ENCODE peak calls at places on chromosomes 13 and 19, in seven cellular contexts. L is upper lobe of right lung; O is Caco-2; N is neural crest cell; P is cardiac fibroblast; D is CD4-positive, alpha-beta T cell; Z is fibroblast of mammary gland. E is an unnamed sample.

GRCh38 chr19:17749912-17750317 is 1.4 kb upstream of the FCHO1 start:
- DNase-seq in Z (peak), N (no peak), L (no peak), O (no peak), P (peak), D (no peak), E (no peak)

GRCh38 chr19:4375620-4376228 is 24.6 kb downstream of the SH3GL1 start:
- DNase-seq in O (peak), P (peak), N (no peak), D (no peak), L (no peak), Z (peak), E (no peak)

GRCh38 chr13:90883592-90883991 is 463.9 kb upstream of the MIR17HG start:
- DNase-seq in P (no peak), D (no peak), N (no peak), L (no peak), Z (no peak), O (no peak), E (no peak)

GRCh38 chr19:57587529-57587928 is 3.6 kb downstream of the ZIK1 start:
- DNase-seq in L (no peak), N (no peak), Z (peak), D (no peak), P (peak), O (no peak), E (no peak)

GRCh38 chr19:29517946-29518345 is 7.8 kb upstream of the VSTM2B start:
- DNase-seq in L (no peak), O (no peak), N (no peak), D (no peak), Z (no peak), P (no peak), E (no peak)

GRCh38 chr19:39969266-39969665 is 1.7 kb upstream of the PSMC4 start:
- DNase-seq in P (peak), O (no peak), N (no peak), Z (peak), D (no peak), L (no peak), E (no peak)

GRCh38 chr19:641702-642101 is 2.0 kb downstream of the FGF22 start:
- DNase-seq in D (no peak), L (no peak), N (peak), Z (no peak), O (no peak), P (no peak), E (no peak)

GRCh38 chr19:53771133-53771532 is 53.0 kb downstream of the NLRP12 start:
- DNase-seq in N (no peak), P (no peak), L (no peak), O (peak), D (no peak), Z (no peak), E (no peak)

GRCh38 chr19:16139752-16140151 is 3.7 kb upstream of the HSH2D start:
- DNase-seq in P (no peak), O (no peak), Z (no peak), N (no peak), D (no peak), L (no peak), E (no peak)

GRCh38 chr13:99322297-99323103 is 15.3 kb upstream of the GPR183 start:
- DNase-seq in O (no peak), N (no peak), D (no peak), P (peak), L (no peak), Z (peak), E (no peak)

GRCh38 chr13:28609936-28610335 is 49.0 kb upstream of the POMP start:
- DNase-seq in D (no peak), N (no peak), P (peak), O (no peak), Z (peak), L (no peak), E (no peak)

GRCh38 chr19:16614941-16615340 is 13.1 kb downstream of the MED26 start:
- DNase-seq in L (no peak), O (no peak), D (no peak), N (no peak), P (no peak), Z (no peak), E (no peak)

GRCh38 chr19:4208385-4209094 is 20.8 kb upstream of the EBI3 start:
- DNase-seq in O (no peak), N (no peak), L (no peak), Z (peak), D (no peak), P (peak), E (no peak)

GRCh38 chr19:54662730-54663129 is at the start of gene LILRB4:
- DNase-seq in D (no peak), N (no peak), P (no peak), Z (no peak), O (no peak), L (peak), E (no peak)

GRCh38 chr19:403221-404036 is 5.5 kb downstream of the C2CD4C start:
- DNase-seq in L (peak), N (no peak), O (no peak), D (no peak), Z (no peak), P (no peak), E (no peak)

GRCh38 chr19:57572415-57572947 is 6.2 kb downstream of the ZNF416 start:
- DNase-seq in Z (no peak), P (no peak), O (no peak), L (no peak), N (no peak), D (no peak), E (no peak)

GRCh38 chr19:4606181-4606580 is 33.1 kb upstream of the TNFAIP8L1 start:
- DNase-seq in L (no peak), D (no peak), O (no peak), Z (no peak), P (no peak), N (no peak), E (no peak)

GRCh38 chr13:73141292-73141771 is 82.5 kb downstream of the KLF5 start:
- DNase-seq in L (no peak), N (no peak), P (peak), Z (no peak), O (no peak), D (no peak), E (no peak)

GRCh38 chr19:38551450-38551813 is 66.3 kb downstream of the MAP4K1 start:
- DNase-seq in P (no peak), O (no peak), N (no peak), D (no peak), Z (no peak), L (no peak), E (no peak)

GRCh38 chr13:20442798-20443381 is 82.8 kb downstream of the CRYL1 start:
- DNase-seq in O (no peak), P (no peak), Z (no peak), D (no peak), N (no peak), L (no peak), E (no peak)

GRCh38 chr13:94325660-94326059 is 153.8 kb downstream of the DCT start:
- DNase-seq in Z (peak), P (no peak), O (no peak), N (no peak), D (no peak), L (no peak), E (no peak)

GRCh38 chr13:51838235-51838846 is 6.6 kb downstream of the TMEM272 start:
- DNase-seq in P (peak), Z (peak), D (no peak), O (no peak), L (no peak), N (no peak), E (no peak)

GRCh38 chr19:11425719-11426457 is 6.8 kb upstream of the RGL3 start:
- DNase-seq in P (no peak), O (no peak), Z (no peak), D (no peak), L (no peak), N (no peak), E (no peak)

GRCh38 chr19:2484178-2484937 is 8.4 kb downstream of the GADD45B start:
- DNase-seq in Z (no peak), D (no peak), P (no peak), O (no peak), N (no peak), L (no peak), E (no peak)

GRCh38 chr19:55305983-55306562 is 19.1 kb downstream of the TMEM150B start:
- DNase-seq in Z (no peak), N (no peak), P (no peak), D (no peak), O (no peak), L (no peak), E (no peak)

GRCh38 chr19:34274827-34275625 is 20.7 kb downstream of the GARRE1 start:
- DNase-seq in L (no peak), D (no peak), O (no peak), N (no peak), P (peak), Z (peak), E (no peak)
- TF ChIP-seq CTCF in L (no peak), D (no peak), O (no peak), N (no peak), P (no peak), Z (no peak), E (no peak)

GRCh38 chr13:44329909-44330545 is 43.6 kb upstream of the SERP2 start:
- DNase-seq in O (no peak), Z (no peak), D (no peak), L (no peak), N (no peak), P (no peak), E (no peak)
- TF ChIP-seq CTCF in O (no peak), Z (no peak), D (no peak), L (no peak), N (no peak), P (no peak), E (no peak)

DNA sequence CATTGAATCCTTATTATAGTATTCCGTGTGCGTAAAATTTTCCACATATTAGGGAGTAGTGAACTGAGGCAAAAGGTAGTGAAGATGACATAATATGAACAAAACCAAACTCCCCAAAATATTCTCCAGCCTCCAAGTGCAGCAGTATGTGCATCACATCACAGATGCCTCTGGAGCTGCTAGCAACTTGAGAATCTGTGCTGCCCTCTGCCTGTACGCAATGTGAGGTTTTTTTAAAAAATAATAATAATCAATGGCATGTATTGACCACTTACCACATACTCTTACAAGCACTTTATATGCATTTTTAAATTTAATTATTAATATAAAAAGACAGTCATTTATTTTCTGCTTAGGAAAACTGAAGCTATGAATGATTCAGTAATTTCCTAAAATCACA is 583.0 kb upstream of the SPRY2 start:
- DNase-seq in L (no peak), N (no peak), Z (peak), D (no peak), O (no peak), P (peak), E (no peak)
- TF ChIP-seq CTCF in L (peak), N (peak), Z (peak), D (no peak), O (peak), P (no peak), E (no peak)

GRCh38 chr13:101323601-101324000 is 92.7 kb downstream of the NALCN start:
- DNase-seq in Z (no peak), P (no peak), D (no peak), L (no peak), N (no peak), O (no peak), E (no peak)
- TF ChIP-seq CTCF in Z (no peak), P (no peak), D (no peak), L (no peak), N (no peak), O (no peak), E (no peak)

GRCh38 chr13:76663941-76664340 is 222.3 kb downstream of the KCTD12 start:
- DNase-seq in L (no peak), Z (peak), N (no peak), D (no peak), O (no peak), P (peak), E (no peak)

GRCh38 chr13:76672422-76672821 is 213.8 kb downstream of the KCTD12 start:
- DNase-seq in O (no peak), L (no peak), P (peak), Z (peak), N (no peak), D (no peak), E (no peak)

GRCh38 chr13:76668141-76668540 is 218.1 kb downstream of the KCTD12 start:
- DNase-seq in L (no peak), N (no peak), P (no peak), D (no peak), O (no peak), Z (no peak), E (no peak)

GRCh38 chr13:76668716-76669115 is 217.5 kb downstream of the KCTD12 start:
- DNase-seq in N (no peak), Z (no peak), D (no peak), O (no peak), P (no peak), L (no peak), E (no peak)

DNA sequence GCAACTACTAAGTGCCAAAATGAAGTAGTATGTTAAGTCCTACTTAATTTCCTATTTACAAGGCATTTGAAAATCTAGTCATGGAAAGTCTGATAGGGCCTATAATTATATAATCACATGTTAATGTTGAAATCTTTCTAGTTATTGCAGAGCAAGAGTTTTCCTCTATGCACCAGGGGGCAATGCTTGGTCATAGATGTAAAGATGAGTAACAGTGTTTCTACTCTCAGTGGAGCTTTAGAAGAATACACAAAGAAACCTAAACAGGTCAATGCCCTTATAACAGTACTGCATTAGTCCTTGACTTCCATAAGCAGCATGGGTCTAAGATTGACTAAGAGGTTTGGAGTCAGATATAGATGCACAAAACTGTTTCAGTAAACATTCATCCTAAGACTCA is 218.7 kb downstream of the KCTD12 start:
- DNase-seq in N (no peak), O (no peak), L (no peak), P (peak), Z (peak), D (no peak), E (no peak)
- TF ChIP-seq CTCF in N (no peak), O (peak), L (peak), P (peak), Z (peak), D (peak), E (no peak)

GRCh38 chr19:20365146-20365545 is 198.1 kb downstream of the ZNF486 start:
- DNase-seq in O (no peak), N (no peak), P (no peak), L (no peak), Z (no peak), D (no peak), E (no peak)

GRCh38 chr19:20371911-20372310 is 193.7 kb downstream of the ZNF737 start:
- DNase-seq in Z (no peak), O (no peak), L (no peak), N (no peak), P (no peak), D (no peak), E (no peak)

GRCh38 chr19:20367811-20368294 is 197.7 kb downstream of the ZNF737 start:
- DNase-seq in Z (no peak), N (no peak), L (no peak), O (no peak), P (no peak), D (no peak), E (peak)
- TF ChIP-seq CTCF in Z (no peak), N (no peak), L (no peak), O (no peak), P (no peak), D (no peak), E (no peak)

DNA sequence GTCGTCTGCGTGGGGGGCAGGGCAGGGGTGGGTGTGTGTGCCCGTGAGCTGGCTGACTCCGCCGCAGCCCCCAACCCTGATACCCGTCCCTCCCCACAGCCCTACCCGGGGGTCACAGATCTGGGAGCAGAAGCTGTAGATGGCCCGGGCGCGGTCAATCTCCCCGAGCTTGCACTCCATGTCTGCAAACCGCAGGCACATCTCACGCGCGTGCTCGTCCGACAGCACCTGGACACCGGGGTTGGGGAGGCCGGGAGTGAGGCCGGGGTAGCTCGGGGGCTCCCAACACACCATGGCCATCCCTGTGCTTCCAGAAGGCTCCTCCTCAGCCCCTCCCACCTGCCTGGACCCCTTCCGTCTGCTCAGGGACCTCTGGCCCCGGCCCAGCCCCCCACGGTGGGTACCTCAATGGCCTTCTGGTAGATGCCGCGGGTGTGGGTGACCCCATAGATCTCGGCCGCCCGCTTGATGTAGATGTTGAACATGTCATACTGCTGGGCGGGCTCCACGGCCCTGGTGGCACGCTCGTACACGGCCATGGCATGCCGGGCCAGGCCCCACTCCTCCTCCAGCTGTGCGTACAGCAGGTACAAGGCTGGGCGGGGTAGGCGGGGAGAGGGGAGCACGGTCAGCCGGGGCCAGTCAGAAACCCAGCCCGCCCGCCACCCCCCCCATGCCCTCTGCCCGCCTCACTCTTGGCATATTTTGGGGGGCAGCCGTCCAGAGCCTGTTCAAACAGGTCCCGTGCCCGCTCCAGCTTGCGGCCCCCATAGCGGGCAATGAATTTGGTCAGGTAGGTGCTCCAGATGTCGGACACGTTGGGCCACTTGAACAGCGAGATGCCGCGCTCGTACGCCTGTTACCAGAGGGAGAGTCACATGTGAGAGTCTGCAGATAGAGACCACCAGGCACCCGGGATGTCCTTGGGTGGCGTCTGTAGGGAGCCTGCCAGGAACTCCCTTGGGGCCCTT is 8.6 kb downstream of the XAB2 start:
- DNase-seq in O (no peak), D (no peak), N (no peak), Z (no peak), P (no peak), L (peak), E (no peak)
- TF ChIP-seq CTCF in O (no peak), D (no peak), N (no peak), Z (no peak), P (no peak), L (no peak), E (no peak)

DNA sequence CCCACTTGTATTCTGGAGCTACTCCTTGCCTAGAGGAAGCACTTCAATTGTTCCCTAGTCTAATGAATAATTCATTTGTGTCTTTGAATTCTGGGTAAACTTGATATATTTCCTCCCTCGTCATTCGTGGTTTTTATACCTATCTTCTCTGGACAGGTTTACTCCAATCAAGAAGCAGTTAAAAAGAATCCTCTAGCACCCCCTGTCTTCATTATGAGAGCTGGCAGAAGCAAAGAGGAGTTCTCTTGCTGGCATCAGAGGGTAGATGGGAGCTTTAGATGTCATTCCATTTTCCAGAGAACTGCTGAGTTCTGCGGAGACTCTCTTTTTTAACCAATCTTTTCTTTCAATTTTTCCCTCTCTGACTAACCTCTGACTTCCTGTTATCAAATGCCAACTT is 627.7 kb downstream of the FGF9 start:
- DNase-seq in Z (no peak), L (no peak), D (no peak), N (no peak), P (no peak), O (no peak), E (no peak)
- TF ChIP-seq CTCF in Z (no peak), L (no peak), D (no peak), N (no peak), P (no peak), O (no peak), E (no peak)

DNA sequence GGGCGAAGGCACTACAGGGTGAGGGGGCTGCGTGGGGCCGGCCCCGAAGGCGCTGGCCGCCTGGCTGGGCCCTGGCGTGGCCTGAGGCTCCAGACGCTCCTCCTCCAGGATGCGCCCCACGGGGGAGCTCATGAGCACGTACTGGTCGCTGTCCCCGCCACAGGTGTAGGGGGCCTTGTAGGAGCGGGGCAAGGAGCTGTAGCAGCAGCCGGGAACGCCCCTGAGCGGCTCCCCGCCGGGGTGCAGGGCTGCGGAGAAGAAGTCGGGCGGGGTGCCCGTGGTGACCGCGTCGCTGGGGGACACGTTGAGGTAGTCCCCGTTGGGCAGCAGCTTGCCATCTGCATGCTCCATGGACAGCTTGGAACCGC is 3.0 kb downstream of the IRS2 start:
- DNase-seq in O (no peak), L (no peak), Z (no peak), P (no peak), D (no peak), N (no peak), E (no peak)
- TF ChIP-seq CTCF in O (no peak), L (no peak), Z (no peak), P (no peak), D (no peak), N (no peak), E (no peak)

GRCh38 chr19:15114153-15114540 is 6.9 kb downstream of the SYDE1 start:
- DNase-seq in O (no peak), N (no peak), L (no peak), Z (peak), P (peak), D (no peak), E (no peak)

GRCh38 chr19:15111758-15112157 is 4.6 kb downstream of the SYDE1 start:
- DNase-seq in P (no peak), L (no peak), N (no peak), Z (no peak), D (no peak), O (no peak), E (no peak)

GRCh38 chr19:15113245-15114152 is 6.3 kb downstream of the SYDE1 start:
- DNase-seq in D (no peak), O (no peak), Z (no peak), L (no peak), P (no peak), N (no peak), E (no peak)

GRCh38 chr19:15110418-15110815 is 3.2 kb downstream of the SYDE1 start:
- DNase-seq in D (no peak), O (no peak), P (no peak), L (no peak), N (no peak), Z (no peak), E (no peak)

GRCh38 chr19:15112385-15112784 is 5.2 kb downstream of the SYDE1 start:
- DNase-seq in N (no peak), P (no peak), O (no peak), L (no peak), Z (no peak), D (no peak), E (no peak)
- TF ChIP-seq CTCF in N (peak), P (no peak), O (no peak), L (no peak), Z (no peak), D (no peak), E (no peak)